ENCODE peak calls at places on chromosomes 5 and 9, in seven cellular contexts. One of them, this sample, is unnamed.

GRCh38 chr5:80041536-80041935 is 6.4 kb downstream of the THBS4 start:
- DNase-seq in T follicular helper cell: no peak
- DNase-seq in NT2/D1: no peak
- DNase-seq in SW 1271: no peak
- DNase-seq in neural progenitor cell: no peak
- DNase-seq in uterus: no peak
- DNase-seq in AG04450: no peak
- DNase-seq in this sample: no peak

GRCh38 chr5:148685520-148686134 is 31.3 kb upstream of the HTR4 start:
- DNase-seq in SW 1271: no peak
- DNase-seq in neural progenitor cell: no peak
- DNase-seq in AG04450: no peak
- DNase-seq in T follicular helper cell: no peak
- DNase-seq in NT2/D1: no peak
- DNase-seq in uterus: no peak
- DNase-seq in this sample: no peak

GRCh38 chr9:79573697-79573976 is 1.9 kb downstream of the TLE4 start:
- DNase-seq in T follicular helper cell: no peak
- DNase-seq in neural progenitor cell: no peak
- DNase-seq in SW 1271: no peak
- DNase-seq in NT2/D1: no peak
- DNase-seq in uterus: no peak
- DNase-seq in AG04450: no peak
- DNase-seq in this sample: no peak

GRCh38 chr9:122402403-122403268 is 31.8 kb downstream of the PTGS1 start:
- DNase-seq in uterus: no peak
- DNase-seq in T follicular helper cell: no peak
- DNase-seq in SW 1271: peak
- DNase-seq in NT2/D1: no peak
- DNase-seq in neural progenitor cell: no peak
- DNase-seq in AG04450: peak
- DNase-seq in this sample: peak

GRCh38 chr5:146024034-146024433 is 81.3 kb downstream of the PLAC8L1 start:
- DNase-seq in NT2/D1: no peak
- DNase-seq in neural progenitor cell: no peak
- DNase-seq in AG04450: no peak
- DNase-seq in SW 1271: no peak
- DNase-seq in uterus: no peak
- DNase-seq in T follicular helper cell: no peak
- DNase-seq in this sample: no peak

GRCh38 chr9:21102311-21102710 is 24.6 kb upstream of the IFNB1 start:
- DNase-seq in AG04450: no peak
- DNase-seq in uterus: no peak
- DNase-seq in SW 1271: no peak
- DNase-seq in NT2/D1: no peak
- DNase-seq in T follicular helper cell: no peak
- DNase-seq in neural progenitor cell: no peak
- DNase-seq in this sample: no peak

GRCh38 chr9:99192786-99193465 is 28.8 kb downstream of the ALG2 start:
- DNase-seq in T follicular helper cell: no peak
- DNase-seq in uterus: no peak
- DNase-seq in neural progenitor cell: no peak
- DNase-seq in NT2/D1: no peak
- DNase-seq in SW 1271: no peak
- DNase-seq in AG04450: no peak
- DNase-seq in this sample: no peak

GRCh38 chr5:95283761-95284511 is 958 bp downstream of the MCTP1 start:
- DNase-seq in neural progenitor cell: peak
- DNase-seq in uterus: no peak
- DNase-seq in T follicular helper cell: no peak
- DNase-seq in AG04450: no peak
- DNase-seq in SW 1271: no peak
- DNase-seq in NT2/D1: no peak
- DNase-seq in this sample: no peak

GRCh38 chr5:122390107-122390506 is 78.1 kb downstream of the SNCAIP start:
- DNase-seq in neural progenitor cell: no peak
- DNase-seq in uterus: no peak
- DNase-seq in T follicular helper cell: no peak
- DNase-seq in SW 1271: no peak
- DNase-seq in NT2/D1: no peak
- DNase-seq in AG04450: no peak
- DNase-seq in this sample: no peak